ENCODE peak calls at places on chromosome X, in four cellular contexts. G, T, O and B are unnamed samples.

GRCh38 chrX:23394421-23394820 is 59.8 kb downstream of the PTCHD1 start:
- DNase-seq in G (no peak), T (no peak), O (no peak), B (no peak)

GRCh38 chrX:370963-371745 is 15.6 kb downstream of the PPP2R3B start:
- DNase-seq in G (no peak), T (no peak), O (no peak), B (no peak)

GRCh38 chrX:23931149-23931604 is 23.4 kb downstream of the CXorf58 start:
- DNase-seq in G (no peak), T (no peak), O (no peak), B (no peak)

GRCh38 chrX:67787196-67787595 is 243.4 kb downstream of the AR start:
- DNase-seq in G (no peak), T (no peak), O (no peak), B (no peak)

GRCh38 chrX:73262991-73263390 is 48.3 kb upstream of the NAP1L2 start:
- DNase-seq in G (no peak), T (no peak), O (no peak), B (no peak)

GRCh38 chrX:67555578-67556203 is 11.9 kb downstream of the AR start:
- DNase-seq in G (no peak), T (no peak), O (no peak), B (no peak)

GRCh38 chrX:74423289-74423985 is 2.1 kb downstream of the SLC16A2 start:
- DNase-seq in G (no peak), T (no peak), O (no peak), B (no peak)

GRCh38 chrX:152814048-152814447 is 16.5 kb downstream of the CETN2 start:
- DNase-seq in G (no peak), T (no peak), O (no peak), B (no peak)

GRCh38 chrX:3501833-3502535 is 155.5 kb upstream of the MXRA5 start:
- DNase-seq in G (no peak), T (no peak), O (no peak), B (no peak)

GRCh38 chrX:50814701-50815476 is 895 bp upstream of the SHROOM4 start:
- DNase-seq in G (no peak), T (peak; percentile 68), O (no peak), B (no peak)

GRCh38 chrX:11759461-11760311 is 1.6 kb downstream of the MSL3 start:
- DNase-seq in G (peak; percentile 83), T (peak; percentile 86), O (peak; percentile 73), B (peak; percentile 79)

GRCh38 chrX:54495814-54496516 is at the start of gene FGD1:
- DNase-seq in G (peak; percentile 61), T (peak; percentile 89), O (peak; percentile 8), B (no peak)

GRCh38 chrX:1477801-1478458 is 25.2 kb upstream of the ASMTL start:
- DNase-seq in G (no peak), T (peak; percentile 27), O (no peak), B (no peak)

GRCh38 chrX:10156199-10157031 is at the start of gene CLCN4:
- DNase-seq in G (peak; percentile 73), T (peak; percentile 88), O (no peak), B (no peak)

GRCh38 chrX:25144043-25144940 is 128.5 kb upstream of the ARX start:
- DNase-seq in G (peak; percentile 41), T (peak; percentile 80), O (peak; percentile 18), B (no peak)

GRCh38 chrX:118164138-118164537 is 47.5 kb upstream of the KLHL13 start:
- DNase-seq in G (no peak), T (no peak), O (no peak), B (peak; percentile 5)

GRCh38 chrX:53476371-53476770 is 42.2 kb upstream of the HSD17B10 start:
- DNase-seq in G (no peak), T (no peak), O (no peak), B (no peak)

GRCh38 chrX:151702021-151702714 is 6.9 kb downstream of the PRRG3 start:
- DNase-seq in G (no peak), T (no peak), O (no peak), B (no peak)

GRCh38 chrX:49876750-49877149 is 2.5 kb upstream of the USP27X start:
- DNase-seq in G (no peak), T (no peak), O (no peak), B (no peak)

GRCh38 chrX:110026099-110026844 is 23.4 kb downstream of the TMEM164 start:
- DNase-seq in G (no peak), T (no peak), O (no peak), B (no peak)

GRCh38 chrX:24577091-24577490 is 70.1 kb downstream of the PCYT1B start:
- DNase-seq in G (no peak), T (no peak), O (no peak), B (no peak)

GRCh38 chrX:274904-275475 is 6.2 kb upstream of the PLCXD1 start:
- DNase-seq in G (peak; percentile 22), T (no peak), O (no peak), B (no peak)

GRCh38 chrX:11756354-11757318 is 1.4 kb upstream of the MSL3 start:
- DNase-seq in G (no peak), T (no peak), O (no peak), B (no peak)

GRCh38 chrX:112163916-112164315 is 81.3 kb upstream of the TRPC5 start:
- DNase-seq in G (no peak), T (no peak), O (no peak), B (no peak)

GRCh38 chrX:120794525-120794975 is 81.1 kb downstream of the CT47B1 start:
- DNase-seq in G (no peak), T (no peak), O (no peak), B (no peak)

GRCh38 chrX:13463608-13464007 is 105.8 kb upstream of the EGFL6 start:
- DNase-seq in G (no peak), T (no peak), O (no peak), B (no peak)

GRCh38 chrX:8192276-8192675 is 21.2 kb upstream of the VCX2 start:
- DNase-seq in G (no peak), T (no peak), O (no peak), B (no peak)

GRCh38 chrX:34638116-34638515 is 19.0 kb downstream of the TMEM47 start:
- DNase-seq in G (no peak), T (no peak), O (no peak), B (no peak)

GRCh38 chrX:68588653-68589371 is 58.7 kb upstream of the STARD8 start:
- DNase-seq in G (no peak), T (no peak), O (no peak), B (no peak)

GRCh38 chrX:132146456-132146855 is 18.6 kb upstream of the FRMD7 start:
- DNase-seq in G (no peak), T (no peak), O (no peak), B (no peak)

GRCh38 chrX:17374619-17375360 is at the start of gene NHS:
- DNase-seq in G (peak; percentile 77), T (peak; percentile 90), O (no peak), B (no peak)

DNA sequence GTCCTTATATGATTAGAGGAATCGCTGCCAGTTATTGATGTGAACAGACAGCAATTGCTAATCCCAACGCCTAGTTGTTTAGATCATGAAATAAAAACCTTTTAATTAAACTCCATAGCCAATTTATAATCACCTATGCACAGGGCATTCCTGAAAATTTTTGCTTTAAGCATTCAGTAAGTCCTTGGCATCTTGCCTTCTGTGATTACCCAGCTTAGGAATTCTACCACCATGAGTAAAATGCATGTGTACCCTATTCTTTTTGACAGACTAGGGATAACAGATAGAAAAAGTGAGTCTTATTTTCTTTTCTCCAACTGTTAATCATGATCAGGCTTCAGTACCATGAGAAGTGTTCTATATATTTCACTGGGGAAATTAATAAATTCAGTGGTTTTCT is 995.3 kb upstream of the GRIA3 start:
- DNase-seq in G (no peak), T (no peak), O (no peak), B (no peak)
- H3K4me3 ChIP-seq in G (no peak overlapping the region), T (no peak overlapping the region), O (no peak overlapping the region), B (no peak overlapping the region)

GRCh38 chrX:31356501-31357263 is 284.8 kb upstream of the FTHL17 start:
- DNase-seq in G (no peak), T (no peak), O (no peak), B (no peak)

GRCh38 chrX:31355206-31355955 is 283.5 kb upstream of the FTHL17 start:
- DNase-seq in G (no peak), T (no peak), O (no peak), B (no peak)

GRCh38 chrX:31349515-31349914 is 277.7 kb upstream of the FTHL17 start:
- DNase-seq in G (no peak), T (no peak), O (no peak), B (no peak)

GRCh38 chrX:31353095-31353494 is 281.3 kb upstream of the FTHL17 start:
- DNase-seq in G (peak; percentile 43), T (no peak), O (no peak), B (peak; percentile 48)

GRCh38 chrX:31350808-31351074 is 278.9 kb upstream of the FTHL17 start:
- DNase-seq in G (no peak), T (no peak), O (no peak), B (no peak)
- H3K36me3 ChIP-seq in G (no peaks in the 10 kb centered on the region), T (no peaks in the 10 kb centered on the region), O (no peaks in the 10 kb centered on the region), B (no peaks in the 10 kb centered on the region)

GRCh38 chrX:123859409-123859827 is 435 bp upstream of the XIAP start:
- DNase-seq in G (no peak), T (peak; percentile 90), O (no peak), B (no peak)

GRCh38 chrX:123860983-123861382 is 1.1 kb downstream of the XIAP start:
- DNase-seq in G (no peak), T (no peak), O (no peak), B (no peak)

GRCh38 chrX:123859828-123860505 is at the start of gene XIAP:
- DNase-seq in G (peak; percentile 88), T (peak; percentile 91), O (peak; percentile 58), B (peak; percentile 54)

DNA sequence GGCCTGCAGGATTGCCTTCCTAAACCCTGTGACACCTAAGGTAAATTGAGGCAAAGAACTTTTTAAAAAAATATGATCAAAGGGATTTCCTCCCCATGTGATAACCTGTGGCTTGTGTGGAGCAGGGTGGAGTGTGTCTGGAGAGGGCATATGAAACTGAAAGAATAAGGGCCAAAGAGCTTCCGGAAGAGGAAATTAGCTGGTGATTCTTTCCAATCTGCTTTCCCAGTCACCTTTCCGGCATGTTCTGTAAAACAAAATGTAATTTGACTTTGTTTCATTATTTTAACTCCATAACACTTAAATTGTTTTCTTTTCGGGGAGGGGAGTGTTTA is 620 bp downstream of the XIAP start:
- DNase-seq in G (no peak), T (no peak), O (peak; percentile 25), B (no peak)
- H3K4me3 ChIP-seq in G (peak overlapping the region; percentile 75), T (peak overlapping the region; percentile 96), O (peak overlapping the region; percentile 80), B (peak overlapping the region; percentile 54)

DNA sequence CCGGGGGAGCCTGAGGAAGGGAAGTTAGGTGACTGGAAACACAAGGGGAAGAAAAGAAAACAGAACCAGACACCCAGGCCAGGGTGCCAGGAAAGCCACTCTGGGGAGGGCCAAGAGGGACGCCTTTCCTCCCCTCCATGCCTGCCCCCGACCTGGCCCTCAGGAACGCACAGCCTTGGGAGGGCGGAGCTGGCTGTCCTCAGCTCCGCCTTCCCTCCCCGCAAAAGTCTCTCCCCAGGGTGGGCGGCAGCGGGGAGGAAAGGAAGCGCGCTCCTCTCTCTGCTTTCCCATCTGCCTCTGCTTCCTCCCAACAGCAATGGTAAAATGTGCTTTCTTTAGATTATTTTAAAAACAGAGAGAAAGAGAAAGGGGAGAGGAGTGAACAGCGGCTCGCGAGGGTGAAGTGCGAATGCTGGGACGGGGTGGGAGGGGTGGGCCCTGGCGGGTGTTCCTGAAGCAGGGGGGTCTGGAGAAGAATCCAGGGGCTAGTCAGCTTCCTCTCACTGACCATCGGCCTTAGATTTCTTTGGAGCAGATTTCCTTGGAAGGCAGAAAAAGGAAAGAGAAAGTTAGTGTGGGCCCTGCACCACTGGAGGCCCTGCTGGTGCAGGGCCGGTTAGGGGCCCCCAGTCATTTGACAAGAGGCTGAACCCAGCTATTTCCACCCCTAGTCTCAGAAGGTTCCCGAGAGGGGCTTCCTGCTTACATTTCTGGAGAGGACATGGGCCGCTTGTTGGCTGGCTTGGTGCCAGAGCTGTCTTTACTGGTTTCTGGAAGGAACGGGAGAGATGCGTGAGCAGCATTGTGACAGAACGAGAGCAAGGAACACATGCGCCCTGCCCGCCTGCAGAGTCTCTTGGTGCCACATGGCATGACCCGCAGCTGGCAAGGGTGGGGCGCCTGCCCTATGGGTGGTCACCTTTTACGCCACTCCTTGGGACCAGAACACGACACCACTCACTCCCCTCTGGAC is 4.7 kb upstream of the RENBP start:
- DNase-seq in G (no peak), T (no peak), O (no peak), B (no peak)
- H3K36me3 ChIP-seq in G (peaks cover 59% of the 10 kb centered on the region), T (no peaks in the 10 kb centered on the region), O (peaks cover 40% of the 10 kb centered on the region), B (peaks cover 6% of the 10 kb centered on the region)